ENCODE peak calls at places on chromosome 1, in eight cellular contexts. One of them, this sample, is unnamed. For H3K27me3, the result is how much of the 10 kb centered on the place peaks cover.

GRCh38 chr1:172270605-172271004 is 149.9 kb upstream of the C1orf105 start:
- DNase-seq in lower lobe of right lung: no peak
- DNase-seq in CD8-positive, alpha-beta memory T cell: no peak
- DNase-seq in adrenal gland: no peak
- DNase-seq in SK-N-SH: no peak
- DNase-seq in HepG2: no peak
- DNase-seq in stomach: no peak
- DNase-seq in pancreas: no peak
- DNase-seq in this sample: no peak

GRCh38 chr1:12204140-12204539 is 25.7 kb upstream of the VPS13D start:
- DNase-seq in stomach: no peak
- DNase-seq in HepG2: no peak
- DNase-seq in lower lobe of right lung: no peak
- DNase-seq in pancreas: no peak
- DNase-seq in SK-N-SH: no peak
- DNase-seq in CD8-positive, alpha-beta memory T cell: peak
- DNase-seq in adrenal gland: no peak
- DNase-seq in this sample: no peak

GRCh38 chr1:155070721-155071556 is 7.4 kb downstream of the EFNA4 start:
- DNase-seq in pancreas: peak
- DNase-seq in lower lobe of right lung: peak
- DNase-seq in CD8-positive, alpha-beta memory T cell: peak
- DNase-seq in stomach: peak
- DNase-seq in HepG2: peak
- DNase-seq in adrenal gland: peak
- DNase-seq in SK-N-SH: peak
- DNase-seq in this sample: no peak

GRCh38 chr1:62869217-62869754 is 85.4 kb downstream of the ATG4C start:
- DNase-seq in CD8-positive, alpha-beta memory T cell: no peak
- DNase-seq in pancreas: no peak
- DNase-seq in stomach: no peak
- DNase-seq in adrenal gland: no peak
- DNase-seq in lower lobe of right lung: no peak
- DNase-seq in HepG2: peak
- DNase-seq in SK-N-SH: no peak
- DNase-seq in this sample: no peak

GRCh38 chr1:94258873-94259331 is 21.5 kb upstream of the ARHGAP29 start:
- DNase-seq in CD8-positive, alpha-beta memory T cell: no peak
- DNase-seq in SK-N-SH: peak
- DNase-seq in HepG2: peak
- DNase-seq in stomach: no peak
- DNase-seq in lower lobe of right lung: no peak
- DNase-seq in adrenal gland: peak
- DNase-seq in pancreas: peak
- DNase-seq in this sample: peak

GRCh38 chr1:69373520-69373919 is 194.2 kb upstream of the LRRC7 start:
- DNase-seq in stomach: no peak
- DNase-seq in CD8-positive, alpha-beta memory T cell: no peak
- DNase-seq in lower lobe of right lung: no peak
- DNase-seq in HepG2: no peak
- DNase-seq in pancreas: no peak
- DNase-seq in adrenal gland: no peak
- DNase-seq in SK-N-SH: no peak
- DNase-seq in this sample: no peak

GRCh38 chr1:229006121-229006870 is 264.6 kb upstream of the RAB4A start:
- DNase-seq in adrenal gland: no peak
- DNase-seq in lower lobe of right lung: no peak
- DNase-seq in pancreas: no peak
- DNase-seq in CD8-positive, alpha-beta memory T cell: no peak
- DNase-seq in stomach: no peak
- DNase-seq in SK-N-SH: no peak
- DNase-seq in HepG2: no peak
- DNase-seq in this sample: no peak

GRCh38 chr1:14363191-14363590 is 235.3 kb upstream of the KAZN start:
- DNase-seq in lower lobe of right lung: no peak
- DNase-seq in SK-N-SH: no peak
- DNase-seq in CD8-positive, alpha-beta memory T cell: no peak
- DNase-seq in stomach: no peak
- DNase-seq in HepG2: no peak
- DNase-seq in pancreas: no peak
- DNase-seq in adrenal gland: no peak
- DNase-seq in this sample: no peak

GRCh38 chr1:236143104-236143948 is 987 bp downstream of the GPR137B start:
- DNase-seq in lower lobe of right lung: no peak
- DNase-seq in CD8-positive, alpha-beta memory T cell: peak
- DNase-seq in pancreas: no peak
- DNase-seq in stomach: no peak
- DNase-seq in adrenal gland: no peak
- DNase-seq in HepG2: no peak
- DNase-seq in SK-N-SH: peak
- DNase-seq in this sample: peak

GRCh38 chr1:236141447-236142357 is 637 bp upstream of the GPR137B start:
- DNase-seq in SK-N-SH: peak
- DNase-seq in stomach: peak
- DNase-seq in CD8-positive, alpha-beta memory T cell: peak
- DNase-seq in lower lobe of right lung: no peak
- DNase-seq in HepG2: no peak
- DNase-seq in pancreas: peak
- DNase-seq in adrenal gland: peak
- DNase-seq in this sample: peak

GRCh38 chr1:236144033-236144432 is 1.7 kb downstream of the GPR137B start:
- DNase-seq in SK-N-SH: no peak
- DNase-seq in adrenal gland: no peak
- DNase-seq in stomach: no peak
- DNase-seq in CD8-positive, alpha-beta memory T cell: no peak
- DNase-seq in pancreas: no peak
- DNase-seq in lower lobe of right lung: no peak
- DNase-seq in HepG2: no peak
- DNase-seq in this sample: no peak

GRCh38 chr1:236140705-236141446 is 1.5 kb upstream of the GPR137B start:
- DNase-seq in stomach: no peak
- DNase-seq in SK-N-SH: no peak
- DNase-seq in pancreas: no peak
- DNase-seq in HepG2: no peak
- DNase-seq in CD8-positive, alpha-beta memory T cell: no peak
- DNase-seq in lower lobe of right lung: no peak
- DNase-seq in adrenal gland: no peak
- DNase-seq in this sample: no peak

DNA sequence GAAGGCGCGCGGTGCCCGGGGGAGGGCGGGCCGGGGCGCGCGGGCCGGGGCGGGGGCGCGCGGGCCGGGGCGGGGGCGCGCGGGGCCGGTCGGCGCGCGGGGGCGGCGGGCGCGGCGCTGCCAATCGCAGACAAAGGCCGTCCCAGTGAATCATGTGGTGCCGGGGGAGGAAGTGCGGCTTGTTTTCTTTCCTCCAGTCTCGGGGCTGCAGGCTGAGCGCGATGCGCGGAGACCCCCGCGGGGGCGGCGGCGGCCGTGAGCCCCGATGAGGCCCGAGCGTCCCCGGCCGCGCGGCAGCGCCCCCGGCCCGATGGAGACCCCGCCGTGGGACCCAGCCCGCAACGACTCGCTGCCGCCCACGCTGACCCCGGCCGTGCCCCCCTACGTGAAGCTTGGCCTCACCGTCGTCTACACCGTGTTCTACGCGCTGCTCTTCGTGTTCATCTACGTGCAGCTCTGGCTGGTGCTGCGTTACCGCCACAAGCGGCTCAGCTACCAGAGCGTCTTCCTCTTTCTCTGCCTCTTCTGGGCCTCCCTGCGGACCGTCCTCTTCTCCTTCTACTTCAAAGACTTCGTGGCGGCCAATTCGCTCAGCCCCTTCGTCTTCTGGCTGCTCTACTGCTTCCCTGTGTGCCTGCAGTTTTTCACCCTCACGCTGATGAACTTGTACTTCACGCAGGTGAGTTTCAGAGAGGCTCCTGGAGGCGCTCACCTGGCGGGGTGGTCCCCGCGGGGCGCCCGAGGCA is at the start of gene GPR137B:
- DNase-seq in stomach: peak
- DNase-seq in lower lobe of right lung: peak
- DNase-seq in HepG2: no peak
- DNase-seq in adrenal gland: peak
- DNase-seq in CD8-positive, alpha-beta memory T cell: peak
- DNase-seq in pancreas: peak
- DNase-seq in SK-N-SH: peak
- DNase-seq in this sample: peak
- H3K27me3 ChIP-seq in stomach: under half
- H3K27me3 ChIP-seq in lower lobe of right lung: under half
- H3K27me3 ChIP-seq in HepG2: half or more
- H3K27me3 ChIP-seq in adrenal gland: under half
- H3K27me3 ChIP-seq in CD8-positive, alpha-beta memory T cell: under half
- H3K27me3 ChIP-seq in pancreas: under half
- H3K27me3 ChIP-seq in SK-N-SH: under half
- H3K27me3 ChIP-seq in this sample: under half

DNA sequence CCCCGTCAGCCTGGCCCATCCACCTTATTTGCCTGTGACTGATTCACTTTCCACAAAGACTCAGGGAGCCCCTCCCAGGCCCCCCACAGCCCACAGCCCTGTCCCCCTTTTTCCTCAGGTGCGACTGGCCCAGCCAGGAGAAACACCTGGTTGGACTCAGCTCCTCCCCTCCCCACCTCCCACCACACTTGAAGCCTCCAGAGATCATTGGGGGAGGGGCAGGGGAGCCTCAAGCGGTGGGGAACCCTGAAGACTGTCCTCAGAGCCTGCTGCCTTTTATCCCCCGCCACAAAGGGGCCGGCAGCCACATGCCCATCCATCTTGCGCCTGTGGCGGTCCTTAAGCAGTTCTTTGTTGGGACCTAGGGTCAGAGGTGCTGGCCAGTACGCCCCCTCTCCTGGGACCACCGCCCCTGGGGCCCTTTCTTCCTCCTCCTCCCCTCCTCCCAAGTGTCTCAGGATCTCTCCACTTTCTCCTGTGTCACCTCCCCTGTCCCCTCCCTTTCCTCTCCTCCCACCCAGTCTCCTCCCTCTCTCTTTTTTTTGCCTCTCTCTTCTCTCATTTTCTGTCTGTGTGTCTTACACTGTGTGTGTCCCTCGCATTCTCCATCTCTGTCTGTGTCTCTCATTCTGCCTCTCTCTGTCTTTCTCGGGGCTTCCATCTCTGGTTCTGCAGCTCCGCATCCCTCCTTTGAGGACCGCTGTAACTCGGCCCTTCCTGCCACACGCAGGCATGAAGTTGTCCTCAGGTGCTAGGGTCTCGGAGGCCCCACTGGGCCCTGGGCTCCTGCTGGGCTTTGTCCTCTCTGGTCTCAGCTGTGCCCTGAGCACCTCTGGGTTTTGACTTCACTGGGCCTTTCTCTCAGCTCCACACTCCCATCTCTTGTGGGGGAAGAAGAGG is 12.2 kb downstream of the CRABP2 start:
- DNase-seq in HepG2: peak
- DNase-seq in stomach: peak
- DNase-seq in adrenal gland: no peak
- DNase-seq in SK-N-SH: no peak
- DNase-seq in lower lobe of right lung: peak
- DNase-seq in pancreas: peak
- DNase-seq in CD8-positive, alpha-beta memory T cell: peak
- DNase-seq in this sample: no peak
- H3K4me3 ChIP-seq in HepG2: no peak
- H3K4me3 ChIP-seq in stomach: no peak
- H3K4me3 ChIP-seq in adrenal gland: no peak
- H3K4me3 ChIP-seq in SK-N-SH: no peak
- H3K4me3 ChIP-seq in lower lobe of right lung: no peak
- H3K4me3 ChIP-seq in pancreas: no peak
- H3K4me3 ChIP-seq in CD8-positive, alpha-beta memory T cell: no peak
- H3K4me3 ChIP-seq in this sample: no peak

DNA sequence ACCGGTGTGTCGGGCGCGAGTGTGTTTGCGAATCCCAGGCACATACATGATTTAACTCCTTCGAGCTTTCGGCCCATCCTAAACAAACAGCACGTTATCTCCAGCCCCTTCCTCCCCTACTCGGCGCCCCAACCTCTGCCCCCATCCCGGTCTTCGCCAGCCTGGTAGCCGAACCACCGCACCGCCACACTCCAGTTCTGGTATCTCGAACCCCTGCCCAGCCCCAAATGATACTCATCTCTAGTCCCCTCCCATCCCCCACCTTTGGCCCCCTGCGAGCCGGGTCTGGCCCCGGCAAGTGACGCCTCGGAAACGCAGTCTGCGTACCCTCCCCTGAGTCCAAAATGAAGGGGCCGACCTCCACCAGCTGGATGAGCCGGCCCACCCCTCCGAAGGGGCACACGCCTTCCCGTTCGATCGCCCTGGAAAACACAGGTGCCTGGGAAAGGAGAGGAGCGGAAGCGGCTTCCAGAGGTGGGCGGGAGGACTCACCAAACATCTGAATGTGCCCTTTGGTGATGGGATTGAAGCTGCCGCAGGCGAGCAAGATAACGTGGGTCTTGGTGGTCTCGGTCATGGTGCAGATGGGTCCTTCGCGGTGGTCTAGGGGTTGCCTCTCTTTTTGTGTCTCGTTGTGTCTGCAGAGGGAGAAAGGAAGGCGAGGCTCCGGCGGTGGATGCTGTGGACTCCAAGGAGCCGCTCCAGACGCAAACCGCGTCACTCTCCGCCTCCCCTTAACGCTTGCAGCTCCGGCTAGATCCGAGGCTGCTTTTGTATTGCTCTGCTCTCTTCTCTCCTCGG is at the start of gene NMNAT2:
- DNase-seq in SK-N-SH: peak
- DNase-seq in CD8-positive, alpha-beta memory T cell: no peak
- DNase-seq in adrenal gland: no peak
- DNase-seq in lower lobe of right lung: peak
- DNase-seq in HepG2: no peak
- DNase-seq in pancreas: peak
- DNase-seq in stomach: no peak
- DNase-seq in this sample: peak
- H3K27me3 ChIP-seq in SK-N-SH: under half
- H3K27me3 ChIP-seq in CD8-positive, alpha-beta memory T cell: under half
- H3K27me3 ChIP-seq in adrenal gland: under half
- H3K27me3 ChIP-seq in lower lobe of right lung: half or more
- H3K27me3 ChIP-seq in HepG2: under half
- H3K27me3 ChIP-seq in pancreas: under half
- H3K27me3 ChIP-seq in stomach: half or more
- H3K27me3 ChIP-seq in this sample: half or more

GRCh38 chr1:244030481-244031040 is 20.5 kb upstream of the ZBTB18 start:
- DNase-seq in HepG2: no peak
- DNase-seq in SK-N-SH: no peak
- DNase-seq in adrenal gland: no peak
- DNase-seq in CD8-positive, alpha-beta memory T cell: no peak
- DNase-seq in stomach: no peak
- DNase-seq in lower lobe of right lung: no peak
- DNase-seq in pancreas: no peak
- DNase-seq in this sample: no peak

GRCh38 chr1:244028701-244029100 is 22.4 kb upstream of the ZBTB18 start:
- DNase-seq in pancreas: no peak
- DNase-seq in stomach: no peak
- DNase-seq in adrenal gland: peak
- DNase-seq in CD8-positive, alpha-beta memory T cell: no peak
- DNase-seq in lower lobe of right lung: no peak
- DNase-seq in SK-N-SH: no peak
- DNase-seq in HepG2: no peak
- DNase-seq in this sample: no peak

GRCh38 chr1:244022859-244023258 is 28.2 kb upstream of the ZBTB18 start:
- DNase-seq in lower lobe of right lung: no peak
- DNase-seq in HepG2: no peak
- DNase-seq in pancreas: no peak
- DNase-seq in stomach: no peak
- DNase-seq in CD8-positive, alpha-beta memory T cell: no peak
- DNase-seq in SK-N-SH: no peak
- DNase-seq in adrenal gland: no peak
- DNase-seq in this sample: no peak

GRCh38 chr1:244029137-244029536 is 21.9 kb upstream of the ZBTB18 start:
- DNase-seq in SK-N-SH: no peak
- DNase-seq in CD8-positive, alpha-beta memory T cell: no peak
- DNase-seq in HepG2: no peak
- DNase-seq in lower lobe of right lung: no peak
- DNase-seq in adrenal gland: no peak
- DNase-seq in stomach: no peak
- DNase-seq in pancreas: no peak
- DNase-seq in this sample: no peak

GRCh38 chr1:244027491-244027890 is 23.6 kb upstream of the ZBTB18 start:
- DNase-seq in HepG2: no peak
- DNase-seq in CD8-positive, alpha-beta memory T cell: no peak
- DNase-seq in SK-N-SH: no peak
- DNase-seq in adrenal gland: no peak
- DNase-seq in lower lobe of right lung: no peak
- DNase-seq in pancreas: no peak
- DNase-seq in stomach: no peak
- DNase-seq in this sample: no peak
- H3K4me3 ChIP-seq in HepG2: no peak
- H3K4me3 ChIP-seq in CD8-positive, alpha-beta memory T cell: no peak
- H3K4me3 ChIP-seq in SK-N-SH: no peak
- H3K4me3 ChIP-seq in adrenal gland: no peak
- H3K4me3 ChIP-seq in lower lobe of right lung: no peak
- H3K4me3 ChIP-seq in pancreas: no peak
- H3K4me3 ChIP-seq in stomach: no peak
- H3K4me3 ChIP-seq in this sample: no peak

This sample was measured in MG63.